ENCODE peak calls at places on chromosomes 1 and 21, in seven cellular contexts. One of them, this sample, is unnamed.

GRCh38 chr1:101653482-101653946 is 343.2 kb downstream of the OLFM3 start:
- DNase-seq in fibroblast of the aortic adventitia: peak; percentile 11
- DNase-seq in AG09309: no peak
- DNase-seq in astrocyte: no peak
- DNase-seq in IMR-90: peak; percentile 1
- DNase-seq in thoracic aorta: no peak
- DNase-seq in lung: no peak
- DNase-seq in this sample: no peak

GRCh38 chr1:15418811-15419515 is 9.3 kb downstream of the EFHD2 start:
- DNase-seq in fibroblast of the aortic adventitia: no peak
- DNase-seq in AG09309: no peak
- DNase-seq in astrocyte: peak; percentile 44
- DNase-seq in IMR-90: no peak
- DNase-seq in thoracic aorta: no peak
- DNase-seq in lung: no peak
- DNase-seq in this sample: no peak

GRCh38 chr21:32131960-32132359 is 146.9 kb downstream of the MIS18A start:
- DNase-seq in fibroblast of the aortic adventitia: peak; percentile 33
- DNase-seq in AG09309: peak; percentile 3
- DNase-seq in astrocyte: peak; percentile 23
- DNase-seq in IMR-90: peak; percentile 43
- DNase-seq in thoracic aorta: no peak
- DNase-seq in lung: no peak
- DNase-seq in this sample: no peak

GRCh38 chr1:59446257-59446901 is 149.5 kb downstream of the FGGY start:
- DNase-seq in fibroblast of the aortic adventitia: peak; percentile 94
- DNase-seq in AG09309: peak; percentile 75
- DNase-seq in astrocyte: peak; percentile 87
- DNase-seq in IMR-90: peak; percentile 86
- DNase-seq in thoracic aorta: no peak
- DNase-seq in lung: no peak
- DNase-seq in this sample: no peak

GRCh38 chr21:34846601-34847112 is 177.9 kb downstream of the CLIC6 start:
- DNase-seq in fibroblast of the aortic adventitia: peak; percentile 49
- DNase-seq in AG09309: no peak
- DNase-seq in astrocyte: peak; percentile 82
- DNase-seq in IMR-90: peak; percentile 89
- DNase-seq in thoracic aorta: no peak
- DNase-seq in lung: peak; percentile 54
- DNase-seq in this sample: peak; percentile 63

GRCh38 chr1:214337536-214337935 is 56.6 kb downstream of the SMYD2 start:
- DNase-seq in fibroblast of the aortic adventitia: peak; percentile 22
- DNase-seq in AG09309: no peak
- DNase-seq in astrocyte: peak; percentile 66
- DNase-seq in IMR-90: peak; percentile 60
- DNase-seq in thoracic aorta: no peak
- DNase-seq in lung: no peak
- DNase-seq in this sample: peak; percentile 60

GRCh38 chr1:181483561-181484291 is 409 bp downstream of the CACNA1E start:
- DNase-seq in fibroblast of the aortic adventitia: no peak
- DNase-seq in AG09309: no peak
- DNase-seq in astrocyte: no peak
- DNase-seq in IMR-90: no peak
- DNase-seq in thoracic aorta: no peak
- DNase-seq in lung: no peak
- DNase-seq in this sample: no peak

GRCh38 chr1:50132495-50132894 is 23.8 kb downstream of the ELAVL4 start:
- DNase-seq in fibroblast of the aortic adventitia: no peak
- DNase-seq in AG09309: no peak
- DNase-seq in astrocyte: no peak
- DNase-seq in IMR-90: no peak
- DNase-seq in thoracic aorta: no peak
- DNase-seq in lung: no peak
- DNase-seq in this sample: no peak

GRCh38 chr1:117613249-117613968 is 7.6 kb downstream of the TENT5C start:
- DNase-seq in fibroblast of the aortic adventitia: peak; percentile 19
- DNase-seq in AG09309: peak; percentile 38
- DNase-seq in astrocyte: peak; percentile 55
- DNase-seq in IMR-90: no peak
- DNase-seq in thoracic aorta: no peak
- DNase-seq in lung: no peak
- DNase-seq in this sample: no peak

GRCh38 chr1:60821156-60821555 is 261.2 kb upstream of the NFIA start:
- DNase-seq in fibroblast of the aortic adventitia: no peak
- DNase-seq in AG09309: no peak
- DNase-seq in astrocyte: no peak
- DNase-seq in IMR-90: no peak
- DNase-seq in thoracic aorta: no peak
- DNase-seq in lung: no peak
- DNase-seq in this sample: no peak

GRCh38 chr1:3575953-3576352 is 35.4 kb downstream of the MEGF6 start:
- DNase-seq in fibroblast of the aortic adventitia: no peak
- DNase-seq in AG09309: no peak
- DNase-seq in astrocyte: no peak
- DNase-seq in IMR-90: no peak
- DNase-seq in thoracic aorta: no peak
- DNase-seq in lung: no peak
- DNase-seq in this sample: no peak

GRCh38 chr21:32888971-32889370 is 117.4 kb upstream of the PAXBP1 start:
- DNase-seq in fibroblast of the aortic adventitia: no peak
- DNase-seq in AG09309: no peak
- DNase-seq in astrocyte: peak; percentile 12
- DNase-seq in IMR-90: no peak
- DNase-seq in thoracic aorta: no peak
- DNase-seq in lung: no peak
- DNase-seq in this sample: no peak

GRCh38 chr1:161070737-161071136 is 1.0 kb upstream of the ARHGAP30 start:
- DNase-seq in fibroblast of the aortic adventitia: no peak
- DNase-seq in AG09309: no peak
- DNase-seq in astrocyte: no peak
- DNase-seq in IMR-90: no peak
- DNase-seq in thoracic aorta: no peak
- DNase-seq in lung: no peak
- DNase-seq in this sample: no peak

GRCh38 chr1:161066694-161067093 is 3.0 kb downstream of the ARHGAP30 start:
- DNase-seq in fibroblast of the aortic adventitia: no peak
- DNase-seq in AG09309: no peak
- DNase-seq in astrocyte: no peak
- DNase-seq in IMR-90: no peak
- DNase-seq in thoracic aorta: no peak
- DNase-seq in lung: no peak
- DNase-seq in this sample: no peak

GRCh38 chr1:161069731-161070270 is at the start of gene ARHGAP30:
- DNase-seq in fibroblast of the aortic adventitia: no peak
- DNase-seq in AG09309: no peak
- DNase-seq in astrocyte: no peak
- DNase-seq in IMR-90: no peak
- DNase-seq in thoracic aorta: no peak
- DNase-seq in lung: peak; percentile 77
- DNase-seq in this sample: no peak

GRCh38 chr1:161068306-161069200 is 1.1 kb downstream of the ARHGAP30 start:
- DNase-seq in fibroblast of the aortic adventitia: no peak
- DNase-seq in AG09309: no peak
- DNase-seq in astrocyte: no peak
- DNase-seq in IMR-90: no peak
- DNase-seq in thoracic aorta: no peak
- DNase-seq in lung: peak; percentile 74
- DNase-seq in this sample: no peak

GRCh38 chr1:161069201-161069685 is 448 bp downstream of the ARHGAP30 start:
- DNase-seq in fibroblast of the aortic adventitia: no peak
- DNase-seq in AG09309: no peak
- DNase-seq in astrocyte: no peak
- DNase-seq in IMR-90: no peak
- DNase-seq in thoracic aorta: no peak
- DNase-seq in lung: no peak
- DNase-seq in this sample: no peak
- H3K4me3 ChIP-seq in fibroblast of the aortic adventitia: no peak overlapping the region
- H3K4me3 ChIP-seq in AG09309: no peak overlapping the region
- H3K4me3 ChIP-seq in astrocyte: no peak overlapping the region
- H3K4me3 ChIP-seq in IMR-90: no peak overlapping the region
- H3K4me3 ChIP-seq in thoracic aorta: peak overlapping the region; percentile 63
- H3K4me3 ChIP-seq in lung: peak overlapping the region; percentile 37
- H3K4me3 ChIP-seq in this sample: no peak overlapping the region

GRCh38 chr1:11649624-11650330 is 4.5 kb downstream of the FBXO2 start:
- DNase-seq in fibroblast of the aortic adventitia: no peak
- DNase-seq in AG09309: no peak
- DNase-seq in astrocyte: no peak
- DNase-seq in IMR-90: no peak
- DNase-seq in thoracic aorta: no peak
- DNase-seq in lung: no peak
- DNase-seq in this sample: no peak

GRCh38 chr1:11651017-11651416 is 3.2 kb downstream of the FBXO2 start:
- DNase-seq in fibroblast of the aortic adventitia: no peak
- DNase-seq in AG09309: no peak
- DNase-seq in astrocyte: no peak
- DNase-seq in IMR-90: no peak
- DNase-seq in thoracic aorta: no peak
- DNase-seq in lung: no peak
- DNase-seq in this sample: no peak

GRCh38 chr1:11648732-11649158 is 5.5 kb downstream of the FBXO2 start:
- DNase-seq in fibroblast of the aortic adventitia: no peak
- DNase-seq in AG09309: no peak
- DNase-seq in astrocyte: no peak
- DNase-seq in IMR-90: no peak
- DNase-seq in thoracic aorta: no peak
- DNase-seq in lung: no peak
- DNase-seq in this sample: no peak

GRCh38 chr1:11649237-11649623 is 5.0 kb downstream of the FBXO2 start:
- DNase-seq in fibroblast of the aortic adventitia: no peak
- DNase-seq in AG09309: no peak
- DNase-seq in astrocyte: no peak
- DNase-seq in IMR-90: no peak
- DNase-seq in thoracic aorta: no peak
- DNase-seq in lung: no peak
- DNase-seq in this sample: no peak

GRCh38 chr1:11650331-11650991 is 3.8 kb downstream of the FBXO2 start:
- DNase-seq in fibroblast of the aortic adventitia: peak; percentile 50
- DNase-seq in AG09309: no peak
- DNase-seq in astrocyte: peak; percentile 42
- DNase-seq in IMR-90: peak; percentile 49
- DNase-seq in thoracic aorta: peak; percentile 32
- DNase-seq in lung: peak; percentile 75
- DNase-seq in this sample: no peak
- TF ChIP-seq CTCF in fibroblast of the aortic adventitia: peak; percentile 56
- TF ChIP-seq CTCF in AG09309: peak; percentile 72
- TF ChIP-seq CTCF in astrocyte: peak; percentile 22
- TF ChIP-seq CTCF in IMR-90: peak; percentile 75
- TF ChIP-seq CTCF in thoracic aorta: peak; percentile 51
- TF ChIP-seq CTCF in lung: peak; percentile 79
- TF ChIP-seq CTCF in this sample: peak; percentile 75

DNA sequence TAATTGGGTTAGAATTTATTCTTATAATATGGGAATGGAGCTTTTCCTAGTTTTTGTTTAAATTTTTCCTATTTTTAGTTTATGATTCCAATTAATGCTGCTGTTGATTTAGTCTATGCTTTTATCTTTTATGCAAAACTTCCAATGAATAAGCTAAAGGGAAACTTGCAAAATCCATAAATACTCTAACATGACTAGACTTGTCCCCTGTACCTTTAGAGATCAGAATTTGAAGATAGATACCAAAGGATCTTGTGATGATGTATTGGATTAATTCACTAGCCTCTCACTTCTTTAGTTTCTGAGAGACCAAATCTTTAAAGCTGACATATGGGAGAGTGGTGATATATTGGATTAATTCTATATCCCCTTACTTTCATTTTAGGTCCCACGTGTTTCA is 306.6 kb upstream of the PRMT6 start:
- DNase-seq in fibroblast of the aortic adventitia: no peak
- DNase-seq in AG09309: no peak
- DNase-seq in astrocyte: no peak
- DNase-seq in IMR-90: no peak
- DNase-seq in thoracic aorta: no peak
- DNase-seq in lung: no peak
- DNase-seq in this sample: no peak
- H3K4me3 ChIP-seq in fibroblast of the aortic adventitia: no peak overlapping the region
- H3K4me3 ChIP-seq in AG09309: no peak overlapping the region
- H3K4me3 ChIP-seq in astrocyte: no peak overlapping the region
- H3K4me3 ChIP-seq in IMR-90: no peak overlapping the region
- H3K4me3 ChIP-seq in thoracic aorta: no peak overlapping the region
- H3K4me3 ChIP-seq in lung: no peak overlapping the region
- H3K4me3 ChIP-seq in this sample: no peak overlapping the region

DNA sequence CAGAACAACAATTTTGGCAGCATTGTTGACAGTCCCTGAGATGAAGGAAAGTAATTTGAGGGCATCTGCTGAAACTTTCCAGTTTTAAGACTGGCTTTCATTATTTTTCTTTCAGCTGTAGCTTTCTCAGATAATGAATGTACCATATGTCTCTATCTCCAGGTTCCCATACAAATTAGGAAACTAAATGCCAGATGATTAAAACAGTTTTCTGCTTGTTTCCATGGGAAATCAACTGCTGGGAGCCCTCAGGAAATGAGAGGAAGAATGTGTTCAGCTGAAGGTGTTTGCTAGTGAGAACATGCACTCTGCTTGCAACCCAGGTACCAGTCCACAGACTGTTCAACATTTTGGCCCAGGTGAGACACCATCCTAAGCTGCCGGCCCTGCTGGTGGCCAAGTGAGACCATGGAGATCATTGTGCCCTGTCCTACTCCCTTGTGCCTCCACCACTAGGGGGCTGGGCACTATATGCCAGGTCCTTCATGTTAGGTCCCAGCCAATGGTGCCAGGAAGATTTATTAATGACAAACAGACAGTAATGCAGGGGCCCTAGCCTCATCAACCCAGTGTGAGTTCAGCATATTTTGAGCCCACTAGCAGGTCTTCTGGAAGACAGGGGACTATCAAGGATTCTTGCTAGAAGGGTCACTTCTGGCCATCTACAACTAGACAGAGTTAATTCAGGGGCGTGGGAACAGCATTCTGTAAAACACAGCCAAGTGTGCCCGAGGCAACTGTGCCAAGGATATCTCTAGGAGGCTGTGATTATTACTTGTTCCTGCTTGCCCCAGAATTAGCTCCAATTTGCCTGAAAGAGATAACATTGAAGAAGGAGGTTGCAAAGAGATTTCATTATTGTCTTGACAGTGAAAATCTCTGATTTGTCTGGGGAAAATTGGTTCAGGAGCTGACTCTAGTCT is 17.0 kb upstream of the LRRC8C start:
- DNase-seq in fibroblast of the aortic adventitia: no peak
- DNase-seq in AG09309: no peak
- DNase-seq in astrocyte: no peak
- DNase-seq in IMR-90: no peak
- DNase-seq in thoracic aorta: no peak
- DNase-seq in lung: no peak
- DNase-seq in this sample: no peak
- TF ChIP-seq CTCF in fibroblast of the aortic adventitia: peak; percentile 43
- TF ChIP-seq CTCF in AG09309: peak; percentile 41
- TF ChIP-seq CTCF in astrocyte: no peak
- TF ChIP-seq CTCF in IMR-90: peak; percentile 16
- TF ChIP-seq CTCF in thoracic aorta: peak; percentile 42
- TF ChIP-seq CTCF in lung: no peak
- TF ChIP-seq CTCF in this sample: peak; percentile 31

DNA sequence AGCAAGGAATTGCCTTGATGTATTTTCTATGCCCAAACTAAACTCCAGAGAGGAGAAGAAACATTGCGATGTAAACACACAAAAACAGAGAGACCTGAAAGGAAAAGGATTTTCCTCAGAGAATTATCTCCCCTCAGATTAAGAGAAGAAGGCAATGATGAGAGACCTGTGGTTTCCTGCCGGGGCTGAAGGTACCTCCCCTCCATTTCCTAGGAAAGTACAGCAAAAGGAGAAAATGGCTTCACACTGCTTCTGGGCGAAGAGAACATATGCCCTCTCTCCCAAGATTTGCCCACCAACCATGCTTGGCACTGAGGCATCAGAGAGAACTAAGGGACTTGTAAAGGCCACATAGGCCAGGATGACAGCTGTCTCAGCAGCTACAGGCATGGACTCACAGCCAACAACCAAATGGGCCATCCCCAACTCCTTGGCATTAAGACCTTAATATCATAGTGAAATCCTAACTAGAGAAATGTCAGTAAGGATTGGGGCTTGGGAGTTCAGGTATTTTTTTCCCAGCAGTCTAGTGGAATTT is 523.0 kb downstream of the PTPRC start:
- DNase-seq in fibroblast of the aortic adventitia: no peak
- DNase-seq in AG09309: no peak
- DNase-seq in astrocyte: no peak
- DNase-seq in IMR-90: no peak
- DNase-seq in thoracic aorta: no peak
- DNase-seq in lung: no peak
- DNase-seq in this sample: no peak
- H3K4me3 ChIP-seq in fibroblast of the aortic adventitia: no peak overlapping the region
- H3K4me3 ChIP-seq in AG09309: no peak overlapping the region
- H3K4me3 ChIP-seq in astrocyte: no peak overlapping the region
- H3K4me3 ChIP-seq in IMR-90: no peak overlapping the region
- H3K4me3 ChIP-seq in thoracic aorta: no peak overlapping the region
- H3K4me3 ChIP-seq in lung: no peak overlapping the region
- H3K4me3 ChIP-seq in this sample: no peak overlapping the region